ENCODE peak calls at places on chromosomes 1 and 21, in four cellular contexts. O, B, W and T are unnamed samples.

GRCh38 chr1:117567435-117567834 is 38.4 kb upstream of the TENT5C start:
- DNase-seq in O (no peak), B (no peak), W (no peak), T (no peak)

GRCh38 chr1:206873603-206874188 is 8.3 kb downstream of the IL20 start:
- DNase-seq in O (no peak), B (no peak), W (no peak), T (no peak)

GRCh38 chr1:48526045-48526714 is 54.2 kb upstream of the SPATA6 start:
- DNase-seq in O (no peak), B (peak; percentile 88), W (no peak), T (peak; percentile 21)

GRCh38 chr21:45799765-45800338 is 156.3 kb downstream of the PCBP3 start:
- DNase-seq in O (no peak), B (no peak), W (no peak), T (no peak)

GRCh38 chr1:203322480-203323179 is 17.3 kb downstream of the BTG2 start:
- DNase-seq in O (no peak), B (no peak), W (no peak), T (no peak)

GRCh38 chr1:3681231-3681897 is 29.0 kb downstream of the TP73 start:
- DNase-seq in O (no peak), B (no peak), W (no peak), T (no peak)

GRCh38 chr21:33976082-33976979 is 60.7 kb upstream of the ATP5PO start:
- DNase-seq in O (peak; percentile 71), B (peak; percentile 90), W (peak; percentile 98), T (no peak)

GRCh38 chr1:197195100-197195499 is 48.6 kb upstream of the ASPM start:
- DNase-seq in O (no peak), B (no peak), W (peak; percentile 35), T (no peak)

GRCh38 chr21:26717146-26717739 is 128.0 kb downstream of the ADAMTS1 start:
- DNase-seq in O (peak; percentile 15), B (peak; percentile 53), W (peak; percentile 20), T (no peak)

GRCh38 chr1:51157411-51157810 is 55.4 kb downstream of the C1orf185 start:
- DNase-seq in O (no peak), B (no peak), W (no peak), T (no peak)

GRCh38 chr1:56387071-56387747 is 192.2 kb downstream of the PLPP3 start:
- DNase-seq in O (no peak), B (no peak), W (no peak), T (no peak)

GRCh38 chr1:10649484-10650201 is 146.8 kb downstream of the CASZ1 start:
- DNase-seq in O (no peak), B (no peak), W (no peak), T (no peak)

GRCh38 chr1:94698759-94699502 is 121.2 kb upstream of the SLC44A3 start:
- DNase-seq in O (no peak), B (no peak), W (peak; percentile 94), T (no peak)

GRCh38 chr21:44520326-44521300 is 19.4 kb downstream of the KRTAP10-1 start:
- DNase-seq in O (no peak), B (no peak), W (no peak), T (no peak)

GRCh38 chr1:173861731-173862145 is 6.1 kb downstream of the GAS5 start:
- DNase-seq in O (no peak), B (no peak), W (peak; percentile 53), T (no peak)